ENCODE peak calls at places on chromosome 16, in four cellular contexts. One of them, this sample, is unnamed.

GRCh38 chr16:86701286-86701975 is 123.1 kb downstream of the FOXL1 start:
- DNase-seq in foreskin fibroblast: no peak
- DNase-seq in non-pigmented ciliary epithelial cell: no peak
- DNase-seq in T-helper 9 cell: no peak
- DNase-seq in this sample: no peak

GRCh38 chr16:85173077-85173980 is 61.1 kb upstream of the CIBAR2 start:
- DNase-seq in non-pigmented ciliary epithelial cell: peak
- DNase-seq in T-helper 9 cell: no peak
- DNase-seq in foreskin fibroblast: peak
- DNase-seq in this sample: peak

GRCh38 chr16:84281077-84281476 is 13.6 kb upstream of the WFDC1 start:
- DNase-seq in non-pigmented ciliary epithelial cell: no peak
- DNase-seq in T-helper 9 cell: no peak
- DNase-seq in foreskin fibroblast: no peak
- DNase-seq in this sample: peak

GRCh38 chr16:27429981-27430441 is 28.0 kb downstream of the IL21R start:
- DNase-seq in non-pigmented ciliary epithelial cell: no peak
- DNase-seq in T-helper 9 cell: no peak
- DNase-seq in foreskin fibroblast: no peak
- DNase-seq in this sample: no peak

GRCh38 chr16:65672960-65673359 is 551.1 kb upstream of the CDH11 start:
- DNase-seq in non-pigmented ciliary epithelial cell: no peak
- DNase-seq in foreskin fibroblast: peak
- DNase-seq in T-helper 9 cell: no peak
- DNase-seq in this sample: peak

GRCh38 chr16:8795096-8795495 is 2.3 kb downstream of the TMEM186 start:
- DNase-seq in T-helper 9 cell: no peak
- DNase-seq in foreskin fibroblast: no peak
- DNase-seq in non-pigmented ciliary epithelial cell: no peak
- DNase-seq in this sample: no peak

GRCh38 chr16:49592507-49593422 is 219.2 kb downstream of the C16orf78 start:
- DNase-seq in foreskin fibroblast: peak
- DNase-seq in non-pigmented ciliary epithelial cell: no peak
- DNase-seq in T-helper 9 cell: peak
- DNase-seq in this sample: peak

GRCh38 chr16:8850279-8850885 is 18.4 kb downstream of the CARHSP1 start:
- DNase-seq in foreskin fibroblast: peak
- DNase-seq in T-helper 9 cell: no peak
- DNase-seq in non-pigmented ciliary epithelial cell: no peak
- DNase-seq in this sample: peak

GRCh38 chr16:89615596-89616090 is 2.2 kb downstream of the DPEP1 start:
- DNase-seq in T-helper 9 cell: no peak
- DNase-seq in non-pigmented ciliary epithelial cell: no peak
- DNase-seq in foreskin fibroblast: peak
- DNase-seq in this sample: no peak

GRCh38 chr16:50505714-50506542 is 42.3 kb upstream of the NKD1 start:
- DNase-seq in T-helper 9 cell: no peak
- DNase-seq in non-pigmented ciliary epithelial cell: no peak
- DNase-seq in foreskin fibroblast: no peak
- DNase-seq in this sample: no peak

GRCh38 chr16:17224859-17225258 is 245.9 kb downstream of the XYLT1 start:
- DNase-seq in T-helper 9 cell: no peak
- DNase-seq in non-pigmented ciliary epithelial cell: no peak
- DNase-seq in foreskin fibroblast: peak
- DNase-seq in this sample: peak

GRCh38 chr16:68396481-68396880 is 51.8 kb downstream of the SMPD3 start:
- DNase-seq in non-pigmented ciliary epithelial cell: peak
- DNase-seq in T-helper 9 cell: peak
- DNase-seq in foreskin fibroblast: peak
- DNase-seq in this sample: peak

GRCh38 chr16:74585846-74586392 is 21.0 kb downstream of the GLG1 start:
- DNase-seq in T-helper 9 cell: no peak
- DNase-seq in non-pigmented ciliary epithelial cell: no peak
- DNase-seq in foreskin fibroblast: no peak
- DNase-seq in this sample: no peak

GRCh38 chr16:19595043-19595767 is 39.7 kb downstream of the VPS35L start:
- DNase-seq in non-pigmented ciliary epithelial cell: peak
- DNase-seq in foreskin fibroblast: peak
- DNase-seq in T-helper 9 cell: no peak
- DNase-seq in this sample: peak

GRCh38 chr16:14475370-14476139 is 154.5 kb downstream of the PARN start:
- DNase-seq in foreskin fibroblast: no peak
- DNase-seq in T-helper 9 cell: no peak
- DNase-seq in non-pigmented ciliary epithelial cell: no peak
- DNase-seq in this sample: no peak

GRCh38 chr16:85254921-85255320 is 142.6 kb upstream of the CIBAR2 start:
- DNase-seq in non-pigmented ciliary epithelial cell: no peak
- DNase-seq in foreskin fibroblast: no peak
- DNase-seq in T-helper 9 cell: no peak
- DNase-seq in this sample: no peak

GRCh38 chr16:46629331-46629843 is 8.2 kb upstream of the SHCBP1 start:
- DNase-seq in T-helper 9 cell: no peak
- DNase-seq in non-pigmented ciliary epithelial cell: no peak
- DNase-seq in foreskin fibroblast: peak
- DNase-seq in this sample: peak

GRCh38 chr16:72932050-72932449 is 115.9 kb downstream of the ZFHX3 start:
- DNase-seq in foreskin fibroblast: no peak
- DNase-seq in non-pigmented ciliary epithelial cell: no peak
- DNase-seq in T-helper 9 cell: no peak
- DNase-seq in this sample: peak

GRCh38 chr16:57991551-57992059 is 8.9 kb downstream of the ZNF319 start:
- DNase-seq in foreskin fibroblast: no peak
- DNase-seq in T-helper 9 cell: no peak
- DNase-seq in non-pigmented ciliary epithelial cell: no peak
- DNase-seq in this sample: no peak

GRCh38 chr16:55506708-55507107 is 2.2 kb upstream of the LPCAT2 start:
- DNase-seq in T-helper 9 cell: no peak
- DNase-seq in foreskin fibroblast: no peak
- DNase-seq in non-pigmented ciliary epithelial cell: no peak
- DNase-seq in this sample: no peak

GRCh38 chr16:89949121-89949742 is 677 bp downstream of the DEF8 start:
- DNase-seq in non-pigmented ciliary epithelial cell: no peak
- DNase-seq in foreskin fibroblast: peak
- DNase-seq in T-helper 9 cell: no peak
- DNase-seq in this sample: no peak

GRCh38 chr16:86019446-86020047 is 120.6 kb downstream of the IRF8 start:
- DNase-seq in non-pigmented ciliary epithelial cell: no peak
- DNase-seq in T-helper 9 cell: no peak
- DNase-seq in foreskin fibroblast: no peak
- DNase-seq in this sample: no peak

GRCh38 chr16:1153480-1154160 is 714 bp downstream of the CACNA1H start:
- DNase-seq in non-pigmented ciliary epithelial cell: no peak
- DNase-seq in T-helper 9 cell: no peak
- DNase-seq in foreskin fibroblast: no peak
- DNase-seq in this sample: no peak

GRCh38 chr16:88387941-88388627 is 5.3 kb downstream of the ZNF469 start:
- DNase-seq in non-pigmented ciliary epithelial cell: no peak
- DNase-seq in foreskin fibroblast: no peak
- DNase-seq in T-helper 9 cell: no peak
- DNase-seq in this sample: peak

GRCh38 chr16:85112364-85112763 is at the start of gene CIBAR2:
- DNase-seq in foreskin fibroblast: no peak
- DNase-seq in non-pigmented ciliary epithelial cell: no peak
- DNase-seq in T-helper 9 cell: no peak
- DNase-seq in this sample: no peak

GRCh38 chr16:55479560-55480197 is 681 bp downstream of the MMP2 start:
- DNase-seq in T-helper 9 cell: no peak
- DNase-seq in foreskin fibroblast: no peak
- DNase-seq in non-pigmented ciliary epithelial cell: no peak
- DNase-seq in this sample: peak

GRCh38 chr16:68090109-68090508 is 4.9 kb downstream of the NFATC3 start:
- DNase-seq in non-pigmented ciliary epithelial cell: no peak
- DNase-seq in T-helper 9 cell: no peak
- DNase-seq in foreskin fibroblast: no peak
- DNase-seq in this sample: no peak

GRCh38 chr16:65500007-65500406 is 378.1 kb upstream of the CDH11 start:
- DNase-seq in non-pigmented ciliary epithelial cell: no peak
- DNase-seq in foreskin fibroblast: no peak
- DNase-seq in T-helper 9 cell: no peak
- DNase-seq in this sample: no peak

This sample was measured in fibroblast of pulmonary artery.